ENCODE peak calls at places on chromosome 21, in seven cellular contexts. One of them, this sample, is unnamed.

GRCh38 chr21:44397431-44398031 is 44.1 kb downstream of the TRPM2 start:
- DNase-seq in EL: no peak
- DNase-seq in stimulated activated effector memory CD8-positive, alpha-beta T cell treated with anti-CD3 and anti-CD28 coated beads, Interleukin-12 subunit alpha, Interleukin-12 subunit beta, amount 100 ng/mL, for 72 hours: no peak
- DNase-seq in substantia nigra: no peak
- DNase-seq in EH: no peak
- DNase-seq in nucleus accumbens: no peak
- DNase-seq in CD8-positive, alpha-beta T cell: no peak
- DNase-seq in this sample: no peak

GRCh38 chr21:27419153-27419552 is 452.3 kb upstream of the ADAMTS5 start:
- DNase-seq in EL: no peak
- DNase-seq in stimulated activated effector memory CD8-positive, alpha-beta T cell treated with anti-CD3 and anti-CD28 coated beads, Interleukin-12 subunit alpha, Interleukin-12 subunit beta, amount 100 ng/mL, for 72 hours: no peak
- DNase-seq in substantia nigra: no peak
- DNase-seq in EH: no peak
- DNase-seq in nucleus accumbens: no peak
- DNase-seq in CD8-positive, alpha-beta T cell: no peak
- DNase-seq in this sample: no peak

GRCh38 chr21:45015469-45015860 is 58.9 kb upstream of the ADARB1 start:
- DNase-seq in EL: no peak
- DNase-seq in stimulated activated effector memory CD8-positive, alpha-beta T cell treated with anti-CD3 and anti-CD28 coated beads, Interleukin-12 subunit alpha, Interleukin-12 subunit beta, amount 100 ng/mL, for 72 hours: no peak
- DNase-seq in substantia nigra: no peak
- DNase-seq in EH: no peak
- DNase-seq in nucleus accumbens: no peak
- DNase-seq in CD8-positive, alpha-beta T cell: no peak
- DNase-seq in this sample: no peak

GRCh38 chr21:45341779-45342178 is 54.1 kb upstream of the POFUT2 start:
- DNase-seq in EL: no peak
- DNase-seq in stimulated activated effector memory CD8-positive, alpha-beta T cell treated with anti-CD3 and anti-CD28 coated beads, Interleukin-12 subunit alpha, Interleukin-12 subunit beta, amount 100 ng/mL, for 72 hours: no peak
- DNase-seq in substantia nigra: no peak
- DNase-seq in EH: no peak
- DNase-seq in nucleus accumbens: no peak
- DNase-seq in CD8-positive, alpha-beta T cell: no peak
- DNase-seq in this sample: no peak

GRCh38 chr21:45444385-45444784 is 39.4 kb downstream of the COL18A1 start:
- DNase-seq in EL: no peak
- DNase-seq in stimulated activated effector memory CD8-positive, alpha-beta T cell treated with anti-CD3 and anti-CD28 coated beads, Interleukin-12 subunit alpha, Interleukin-12 subunit beta, amount 100 ng/mL, for 72 hours: no peak
- DNase-seq in substantia nigra: no peak
- DNase-seq in EH: no peak
- DNase-seq in nucleus accumbens: no peak
- DNase-seq in CD8-positive, alpha-beta T cell: no peak
- DNase-seq in this sample: no peak

GRCh38 chr21:38869946-38870345 is 64.2 kb downstream of the ETS2 start:
- DNase-seq in EL: no peak
- DNase-seq in stimulated activated effector memory CD8-positive, alpha-beta T cell treated with anti-CD3 and anti-CD28 coated beads, Interleukin-12 subunit alpha, Interleukin-12 subunit beta, amount 100 ng/mL, for 72 hours: no peak
- DNase-seq in substantia nigra: no peak
- DNase-seq in EH: peak; percentile 24
- DNase-seq in nucleus accumbens: no peak
- DNase-seq in CD8-positive, alpha-beta T cell: no peak
- DNase-seq in this sample: no peak

GRCh38 chr21:16193758-16194606 is 464.2 kb downstream of the USP25 start:
- DNase-seq in EL: peak; percentile 86
- DNase-seq in stimulated activated effector memory CD8-positive, alpha-beta T cell treated with anti-CD3 and anti-CD28 coated beads, Interleukin-12 subunit alpha, Interleukin-12 subunit beta, amount 100 ng/mL, for 72 hours: no peak
- DNase-seq in substantia nigra: peak; percentile 74
- DNase-seq in EH: peak; percentile 63
- DNase-seq in nucleus accumbens: peak; percentile 75
- DNase-seq in CD8-positive, alpha-beta T cell: no peak
- DNase-seq in this sample: peak; percentile 88

GRCh38 chr21:46559291-46559983 is 45.4 kb downstream of the S100B start:
- DNase-seq in EL: no peak
- DNase-seq in stimulated activated effector memory CD8-positive, alpha-beta T cell treated with anti-CD3 and anti-CD28 coated beads, Interleukin-12 subunit alpha, Interleukin-12 subunit beta, amount 100 ng/mL, for 72 hours: peak; percentile 49
- DNase-seq in substantia nigra: no peak
- DNase-seq in EH: no peak
- DNase-seq in nucleus accumbens: no peak
- DNase-seq in CD8-positive, alpha-beta T cell: peak; percentile 84
- DNase-seq in this sample: no peak

GRCh38 chr21:36203603-36203889 is 46.9 kb downstream of the DOP1B start:
- DNase-seq in EL: peak; percentile 92
- DNase-seq in stimulated activated effector memory CD8-positive, alpha-beta T cell treated with anti-CD3 and anti-CD28 coated beads, Interleukin-12 subunit alpha, Interleukin-12 subunit beta, amount 100 ng/mL, for 72 hours: no peak
- DNase-seq in substantia nigra: no peak
- DNase-seq in EH: peak; percentile 89
- DNase-seq in nucleus accumbens: peak; percentile 23
- DNase-seq in CD8-positive, alpha-beta T cell: no peak
- DNase-seq in this sample: no peak

GRCh38 chr21:24014381-24014780 is 1592.9 kb downstream of the MRPL39 start:
- DNase-seq in EL: no peak
- DNase-seq in stimulated activated effector memory CD8-positive, alpha-beta T cell treated with anti-CD3 and anti-CD28 coated beads, Interleukin-12 subunit alpha, Interleukin-12 subunit beta, amount 100 ng/mL, for 72 hours: no peak
- DNase-seq in substantia nigra: no peak
- DNase-seq in EH: no peak
- DNase-seq in nucleus accumbens: no peak
- DNase-seq in CD8-positive, alpha-beta T cell: no peak
- DNase-seq in this sample: no peak

GRCh38 chr21:26965567-26966359 is 1.1 kb downstream of the ADAMTS5 start:
- DNase-seq in EL: peak; percentile 63
- DNase-seq in stimulated activated effector memory CD8-positive, alpha-beta T cell treated with anti-CD3 and anti-CD28 coated beads, Interleukin-12 subunit alpha, Interleukin-12 subunit beta, amount 100 ng/mL, for 72 hours: no peak
- DNase-seq in substantia nigra: no peak
- DNase-seq in EH: peak; percentile 22
- DNase-seq in nucleus accumbens: peak; percentile 9
- DNase-seq in CD8-positive, alpha-beta T cell: no peak
- DNase-seq in this sample: no peak

GRCh38 chr21:37248298-37248697 is 18.8 kb downstream of the VPS26C start:
- DNase-seq in EL: no peak
- DNase-seq in stimulated activated effector memory CD8-positive, alpha-beta T cell treated with anti-CD3 and anti-CD28 coated beads, Interleukin-12 subunit alpha, Interleukin-12 subunit beta, amount 100 ng/mL, for 72 hours: no peak
- DNase-seq in substantia nigra: no peak
- DNase-seq in EH: no peak
- DNase-seq in nucleus accumbens: no peak
- DNase-seq in CD8-positive, alpha-beta T cell: no peak
- DNase-seq in this sample: no peak

GRCh38 chr21:44869860-44870747 is 3.4 kb downstream of the PTTG1IP start:
- DNase-seq in EL: peak; percentile 99
- DNase-seq in stimulated activated effector memory CD8-positive, alpha-beta T cell treated with anti-CD3 and anti-CD28 coated beads, Interleukin-12 subunit alpha, Interleukin-12 subunit beta, amount 100 ng/mL, for 72 hours: no peak
- DNase-seq in substantia nigra: no peak
- DNase-seq in EH: peak; percentile 97
- DNase-seq in nucleus accumbens: no peak
- DNase-seq in CD8-positive, alpha-beta T cell: no peak
- DNase-seq in this sample: no peak

GRCh38 chr21:38631676-38632075 is 133.4 kb upstream of the ERG start:
- DNase-seq in EL: no peak
- DNase-seq in stimulated activated effector memory CD8-positive, alpha-beta T cell treated with anti-CD3 and anti-CD28 coated beads, Interleukin-12 subunit alpha, Interleukin-12 subunit beta, amount 100 ng/mL, for 72 hours: no peak
- DNase-seq in substantia nigra: no peak
- DNase-seq in EH: peak; percentile 37
- DNase-seq in nucleus accumbens: no peak
- DNase-seq in CD8-positive, alpha-beta T cell: no peak
- DNase-seq in this sample: no peak

GRCh38 chr21:29007135-29007534 is 12.0 kb downstream of the RWDD2B start:
- DNase-seq in EL: no peak
- DNase-seq in stimulated activated effector memory CD8-positive, alpha-beta T cell treated with anti-CD3 and anti-CD28 coated beads, Interleukin-12 subunit alpha, Interleukin-12 subunit beta, amount 100 ng/mL, for 72 hours: no peak
- DNase-seq in substantia nigra: no peak
- DNase-seq in EH: no peak
- DNase-seq in nucleus accumbens: no peak
- DNase-seq in CD8-positive, alpha-beta T cell: no peak
- DNase-seq in this sample: no peak

GRCh38 chr21:45406801-45407628 is 2.0 kb downstream of the COL18A1 start:
- DNase-seq in EL: peak; percentile 26
- DNase-seq in stimulated activated effector memory CD8-positive, alpha-beta T cell treated with anti-CD3 and anti-CD28 coated beads, Interleukin-12 subunit alpha, Interleukin-12 subunit beta, amount 100 ng/mL, for 72 hours: no peak
- DNase-seq in substantia nigra: no peak
- DNase-seq in EH: peak; percentile 50
- DNase-seq in nucleus accumbens: no peak
- DNase-seq in CD8-positive, alpha-beta T cell: no peak
- DNase-seq in this sample: no peak

GRCh38 chr21:25835397-25835796 is 100.6 kb downstream of the GABPA start:
- DNase-seq in EL: no peak
- DNase-seq in stimulated activated effector memory CD8-positive, alpha-beta T cell treated with anti-CD3 and anti-CD28 coated beads, Interleukin-12 subunit alpha, Interleukin-12 subunit beta, amount 100 ng/mL, for 72 hours: no peak
- DNase-seq in substantia nigra: no peak
- DNase-seq in EH: no peak
- DNase-seq in nucleus accumbens: no peak
- DNase-seq in CD8-positive, alpha-beta T cell: no peak
- DNase-seq in this sample: no peak

GRCh38 chr21:44647222-44647552 is 973 bp downstream of the KRTAP10-11 start:
- DNase-seq in EL: no peak
- DNase-seq in stimulated activated effector memory CD8-positive, alpha-beta T cell treated with anti-CD3 and anti-CD28 coated beads, Interleukin-12 subunit alpha, Interleukin-12 subunit beta, amount 100 ng/mL, for 72 hours: no peak
- DNase-seq in substantia nigra: no peak
- DNase-seq in EH: no peak
- DNase-seq in nucleus accumbens: no peak
- DNase-seq in CD8-positive, alpha-beta T cell: no peak
- DNase-seq in this sample: no peak

GRCh38 chr21:27564684-27565280 is 597.9 kb upstream of the ADAMTS5 start:
- DNase-seq in EL: peak; percentile 69
- DNase-seq in stimulated activated effector memory CD8-positive, alpha-beta T cell treated with anti-CD3 and anti-CD28 coated beads, Interleukin-12 subunit alpha, Interleukin-12 subunit beta, amount 100 ng/mL, for 72 hours: no peak
- DNase-seq in substantia nigra: peak; percentile 25
- DNase-seq in EH: peak; percentile 83
- DNase-seq in nucleus accumbens: peak; percentile 58
- DNase-seq in CD8-positive, alpha-beta T cell: no peak
- DNase-seq in this sample: no peak

GRCh38 chr21:26096972-26097371 is 73.6 kb downstream of the APP start:
- DNase-seq in EL: no peak
- DNase-seq in stimulated activated effector memory CD8-positive, alpha-beta T cell treated with anti-CD3 and anti-CD28 coated beads, Interleukin-12 subunit alpha, Interleukin-12 subunit beta, amount 100 ng/mL, for 72 hours: no peak
- DNase-seq in substantia nigra: no peak
- DNase-seq in EH: no peak
- DNase-seq in nucleus accumbens: no peak
- DNase-seq in CD8-positive, alpha-beta T cell: no peak
- DNase-seq in this sample: no peak

GRCh38 chr21:33491373-33492102 is at the start of gene DNAJC28:
- DNase-seq in EL: peak; percentile 94
- DNase-seq in stimulated activated effector memory CD8-positive, alpha-beta T cell treated with anti-CD3 and anti-CD28 coated beads, Interleukin-12 subunit alpha, Interleukin-12 subunit beta, amount 100 ng/mL, for 72 hours: peak; percentile 94
- DNase-seq in substantia nigra: peak; percentile 91
- DNase-seq in EH: peak; percentile 92
- DNase-seq in nucleus accumbens: peak; percentile 93
- DNase-seq in CD8-positive, alpha-beta T cell: peak; percentile 94
- DNase-seq in this sample: peak; percentile 89

GRCh38 chr21:27047331-27048314 is 80.7 kb upstream of the ADAMTS5 start:
- DNase-seq in EL: peak; percentile 48
- DNase-seq in stimulated activated effector memory CD8-positive, alpha-beta T cell treated with anti-CD3 and anti-CD28 coated beads, Interleukin-12 subunit alpha, Interleukin-12 subunit beta, amount 100 ng/mL, for 72 hours: no peak
- DNase-seq in substantia nigra: no peak
- DNase-seq in EH: peak; percentile 61
- DNase-seq in nucleus accumbens: no peak
- DNase-seq in CD8-positive, alpha-beta T cell: no peak
- DNase-seq in this sample: no peak

GRCh38 chr21:33067045-33067444 is 2.9 kb upstream of the OLIG1 start:
- DNase-seq in EL: no peak
- DNase-seq in stimulated activated effector memory CD8-positive, alpha-beta T cell treated with anti-CD3 and anti-CD28 coated beads, Interleukin-12 subunit alpha, Interleukin-12 subunit beta, amount 100 ng/mL, for 72 hours: no peak
- DNase-seq in substantia nigra: no peak
- DNase-seq in EH: no peak
- DNase-seq in nucleus accumbens: peak; percentile 24
- DNase-seq in CD8-positive, alpha-beta T cell: no peak
- DNase-seq in this sample: no peak

GRCh38 chr21:29185172-29185571 is 54.7 kb downstream of the MAP3K7CL start:
- DNase-seq in EL: no peak
- DNase-seq in stimulated activated effector memory CD8-positive, alpha-beta T cell treated with anti-CD3 and anti-CD28 coated beads, Interleukin-12 subunit alpha, Interleukin-12 subunit beta, amount 100 ng/mL, for 72 hours: no peak
- DNase-seq in substantia nigra: no peak
- DNase-seq in EH: no peak
- DNase-seq in nucleus accumbens: no peak
- DNase-seq in CD8-positive, alpha-beta T cell: no peak
- DNase-seq in this sample: no peak

GRCh38 chr21:46111193-46111571 is 13.3 kb downstream of the COL6A2 start:
- DNase-seq in EL: no peak
- DNase-seq in stimulated activated effector memory CD8-positive, alpha-beta T cell treated with anti-CD3 and anti-CD28 coated beads, Interleukin-12 subunit alpha, Interleukin-12 subunit beta, amount 100 ng/mL, for 72 hours: no peak
- DNase-seq in substantia nigra: no peak
- DNase-seq in EH: no peak
- DNase-seq in nucleus accumbens: no peak
- DNase-seq in CD8-positive, alpha-beta T cell: peak; percentile 1
- DNase-seq in this sample: no peak

GRCh38 chr21:14901482-14901958 is 163.3 kb downstream of the NRIP1 start:
- DNase-seq in EL: peak; percentile 61
- DNase-seq in stimulated activated effector memory CD8-positive, alpha-beta T cell treated with anti-CD3 and anti-CD28 coated beads, Interleukin-12 subunit alpha, Interleukin-12 subunit beta, amount 100 ng/mL, for 72 hours: no peak
- DNase-seq in substantia nigra: no peak
- DNase-seq in EH: peak; percentile 36
- DNase-seq in nucleus accumbens: no peak
- DNase-seq in CD8-positive, alpha-beta T cell: no peak
- DNase-seq in this sample: no peak

GRCh38 chr21:29371464-29371863 is 72.7 kb downstream of the BACH1 start:
- DNase-seq in EL: no peak
- DNase-seq in stimulated activated effector memory CD8-positive, alpha-beta T cell treated with anti-CD3 and anti-CD28 coated beads, Interleukin-12 subunit alpha, Interleukin-12 subunit beta, amount 100 ng/mL, for 72 hours: no peak
- DNase-seq in substantia nigra: no peak
- DNase-seq in EH: no peak
- DNase-seq in nucleus accumbens: no peak
- DNase-seq in CD8-positive, alpha-beta T cell: no peak
- DNase-seq in this sample: no peak

GRCh38 chr21:34035619-34036354 is 37.6 kb upstream of the MRPS6 start:
- DNase-seq in EL: no peak
- DNase-seq in stimulated activated effector memory CD8-positive, alpha-beta T cell treated with anti-CD3 and anti-CD28 coated beads, Interleukin-12 subunit alpha, Interleukin-12 subunit beta, amount 100 ng/mL, for 72 hours: no peak
- DNase-seq in substantia nigra: no peak
- DNase-seq in EH: no peak
- DNase-seq in nucleus accumbens: no peak
- DNase-seq in CD8-positive, alpha-beta T cell: no peak
- DNase-seq in this sample: no peak

GRCh38 chr21:45547211-45547900 is 5.1 kb upstream of the SLC19A1 start:
- DNase-seq in EL: no peak
- DNase-seq in stimulated activated effector memory CD8-positive, alpha-beta T cell treated with anti-CD3 and anti-CD28 coated beads, Interleukin-12 subunit alpha, Interleukin-12 subunit beta, amount 100 ng/mL, for 72 hours: no peak
- DNase-seq in substantia nigra: no peak
- DNase-seq in EH: no peak
- DNase-seq in nucleus accumbens: no peak
- DNase-seq in CD8-positive, alpha-beta T cell: no peak
- DNase-seq in this sample: no peak

GRCh38 chr21:41877901-41878830 is 978 bp downstream of the PRDM15 start:
- DNase-seq in EL: peak; percentile 53
- DNase-seq in stimulated activated effector memory CD8-positive, alpha-beta T cell treated with anti-CD3 and anti-CD28 coated beads, Interleukin-12 subunit alpha, Interleukin-12 subunit beta, amount 100 ng/mL, for 72 hours: no peak
- DNase-seq in substantia nigra: peak; percentile 12
- DNase-seq in EH: peak; percentile 71
- DNase-seq in nucleus accumbens: no peak
- DNase-seq in CD8-positive, alpha-beta T cell: no peak
- DNase-seq in this sample: no peak

GRCh38 chr21:34695434-34695833 is 26.6 kb downstream of the CLIC6 start:
- DNase-seq in EL: peak; percentile 48
- DNase-seq in stimulated activated effector memory CD8-positive, alpha-beta T cell treated with anti-CD3 and anti-CD28 coated beads, Interleukin-12 subunit alpha, Interleukin-12 subunit beta, amount 100 ng/mL, for 72 hours: no peak
- DNase-seq in substantia nigra: no peak
- DNase-seq in EH: peak; percentile 45
- DNase-seq in nucleus accumbens: no peak
- DNase-seq in CD8-positive, alpha-beta T cell: no peak
- DNase-seq in this sample: no peak

GRCh38 chr21:42731264-42732032 is 78.0 kb downstream of the PDE9A start:
- DNase-seq in EL: no peak
- DNase-seq in stimulated activated effector memory CD8-positive, alpha-beta T cell treated with anti-CD3 and anti-CD28 coated beads, Interleukin-12 subunit alpha, Interleukin-12 subunit beta, amount 100 ng/mL, for 72 hours: no peak
- DNase-seq in substantia nigra: no peak
- DNase-seq in EH: no peak
- DNase-seq in nucleus accumbens: no peak
- DNase-seq in CD8-positive, alpha-beta T cell: no peak
- DNase-seq in this sample: no peak

GRCh38 chr21:45981641-45982255 is at the start of gene COL6A1:
- DNase-seq in EL: peak; percentile 78
- DNase-seq in stimulated activated effector memory CD8-positive, alpha-beta T cell treated with anti-CD3 and anti-CD28 coated beads, Interleukin-12 subunit alpha, Interleukin-12 subunit beta, amount 100 ng/mL, for 72 hours: no peak
- DNase-seq in substantia nigra: no peak
- DNase-seq in EH: peak; percentile 80
- DNase-seq in nucleus accumbens: no peak
- DNase-seq in CD8-positive, alpha-beta T cell: peak; percentile 19
- DNase-seq in this sample: no peak

GRCh38 chr21:42121792-42122191 is 50.7 kb downstream of the UMODL1 start:
- DNase-seq in EL: no peak
- DNase-seq in stimulated activated effector memory CD8-positive, alpha-beta T cell treated with anti-CD3 and anti-CD28 coated beads, Interleukin-12 subunit alpha, Interleukin-12 subunit beta, amount 100 ng/mL, for 72 hours: no peak
- DNase-seq in substantia nigra: no peak
- DNase-seq in EH: no peak
- DNase-seq in nucleus accumbens: no peak
- DNase-seq in CD8-positive, alpha-beta T cell: no peak
- DNase-seq in this sample: no peak

GRCh38 chr21:41562101-41563000 is 54.4 kb upstream of the TMPRSS2 start:
- DNase-seq in EL: peak; percentile 65
- DNase-seq in stimulated activated effector memory CD8-positive, alpha-beta T cell treated with anti-CD3 and anti-CD28 coated beads, Interleukin-12 subunit alpha, Interleukin-12 subunit beta, amount 100 ng/mL, for 72 hours: no peak
- DNase-seq in substantia nigra: no peak
- DNase-seq in EH: peak; percentile 31
- DNase-seq in nucleus accumbens: no peak
- DNase-seq in CD8-positive, alpha-beta T cell: no peak
- DNase-seq in this sample: no peak

GRCh38 chr21:45641480-45642035 is 2.0 kb upstream of the PCBP3 start:
- DNase-seq in EL: no peak
- DNase-seq in stimulated activated effector memory CD8-positive, alpha-beta T cell treated with anti-CD3 and anti-CD28 coated beads, Interleukin-12 subunit alpha, Interleukin-12 subunit beta, amount 100 ng/mL, for 72 hours: no peak
- DNase-seq in substantia nigra: no peak
- DNase-seq in EH: no peak
- DNase-seq in nucleus accumbens: no peak
- DNase-seq in CD8-positive, alpha-beta T cell: no peak
- DNase-seq in this sample: no peak

GRCh38 chr21:42459583-42460215 is 36.3 kb downstream of the RSPH1 start:
- DNase-seq in EL: no peak
- DNase-seq in stimulated activated effector memory CD8-positive, alpha-beta T cell treated with anti-CD3 and anti-CD28 coated beads, Interleukin-12 subunit alpha, Interleukin-12 subunit beta, amount 100 ng/mL, for 72 hours: no peak
- DNase-seq in substantia nigra: no peak
- DNase-seq in EH: no peak
- DNase-seq in nucleus accumbens: no peak
- DNase-seq in CD8-positive, alpha-beta T cell: no peak
- DNase-seq in this sample: no peak

GRCh38 chr21:31294691-31295090 is 49.4 kb downstream of the TIAM1 start:
- DNase-seq in EL: no peak
- DNase-seq in stimulated activated effector memory CD8-positive, alpha-beta T cell treated with anti-CD3 and anti-CD28 coated beads, Interleukin-12 subunit alpha, Interleukin-12 subunit beta, amount 100 ng/mL, for 72 hours: no peak
- DNase-seq in substantia nigra: no peak
- DNase-seq in EH: no peak
- DNase-seq in nucleus accumbens: no peak
- DNase-seq in CD8-positive, alpha-beta T cell: no peak
- DNase-seq in this sample: no peak

This sample was measured in amygdala.